ENCODE peak calls at places on chromosomes 1 and 21, in six cellular contexts. F is GM12891, K is HepG2, A is H1, H is GM12878, M is K562. G is an unnamed sample.

GRCh38 chr1:31701137-31701736 is 2.6 kb downstream of the COL16A1 start:
- DNase-seq in M (peak), K (peak), H (no peak), F (no peak), A (no peak), G (no peak)

GRCh38 chr1:54574158-54574778 is 26.2 kb downstream of the ACOT11 start:
- DNase-seq in H (no peak), K (no peak), F (no peak), A (no peak), M (no peak), G (no peak)

GRCh38 chr1:107499139-107499744 is 358.4 kb downstream of the NTNG1 start:
- DNase-seq in M (no peak), K (no peak), A (no peak), F (no peak), H (peak), G (no peak)

GRCh38 chr1:160221089-160221488 is 15.9 kb downstream of the PEA15 start:
- DNase-seq in F (no peak), K (no peak), M (no peak), H (no peak), A (no peak), G (no peak)

GRCh38 chr1:197017558-197018146 is 40.3 kb downstream of the CFHR5 start:
- DNase-seq in A (no peak), K (no peak), M (peak), H (no peak), F (no peak), G (no peak)

GRCh38 chr1:156608981-156609380 is 7.7 kb upstream of the GPATCH4 start:
- DNase-seq in A (peak), H (no peak), M (peak), F (no peak), K (no peak), G (no peak)

GRCh38 chr1:106555571-106555970 is 500.9 kb upstream of the PRMT6 start:
- DNase-seq in K (no peak), F (no peak), M (no peak), H (no peak), A (no peak), G (no peak)

GRCh38 chr1:107198581-107198980 is 57.7 kb downstream of the NTNG1 start:
- DNase-seq in H (no peak), F (no peak), A (no peak), M (no peak), K (no peak), G (no peak)

GRCh38 chr1:39940980-39941871 is 13.7 kb upstream of the MFSD2A start:
- DNase-seq in A (no peak), K (no peak), M (no peak), H (no peak), F (no peak), G (no peak)

GRCh38 chr21:38853421-38853919 is 47.7 kb downstream of the ETS2 start:
- DNase-seq in K (peak), H (no peak), A (peak), M (no peak), F (no peak), G (no peak)

GRCh38 chr1:81111818-81112217 is 688.9 kb upstream of the ADGRL2 start:
- DNase-seq in H (no peak), F (no peak), M (no peak), K (no peak), A (no peak), G (no peak)

GRCh38 chr1:58812926-58813325 is 29.1 kb upstream of the JUN start:
- DNase-seq in F (no peak), K (no peak), A (no peak), H (no peak), M (no peak), G (no peak)

GRCh38 chr1:12296623-12297022 is 66.8 kb downstream of the VPS13D start:
- DNase-seq in M (no peak), A (no peak), K (no peak), H (peak), F (peak), G (no peak)

GRCh38 chr1:222276062-222276461 is 271.8 kb downstream of the HHIPL2 start:
- DNase-seq in K (no peak), A (no peak), F (no peak), H (no peak), M (no peak), G (no peak)

GRCh38 chr1:79304131-79304530 is 297.6 kb upstream of the ADGRL4 start:
- DNase-seq in K (no peak), H (no peak), F (no peak), A (no peak), M (no peak), G (no peak)

GRCh38 chr1:185734929-185735666 is 907 bp downstream of the HMCN1 start:
- DNase-seq in M (no peak), K (no peak), F (no peak), H (no peak), A (no peak), G (no peak)

GRCh38 chr21:45054927-45055612 is 19.3 kb upstream of the ADARB1 start:
- DNase-seq in H (no peak), F (no peak), A (no peak), M (no peak), K (no peak), G (no peak)

GRCh38 chr1:68254667-68255226 is 22.4 kb upstream of the WLS start:
- DNase-seq in F (no peak), M (no peak), H (no peak), K (no peak), A (no peak), G (no peak)

GRCh38 chr1:173867141-173867752 is 542 bp downstream of the GAS5 start:
- DNase-seq in F (no peak), K (no peak), H (no peak), A (no peak), M (no peak), G (no peak)

GRCh38 chr1:229905031-229905545 is 161.9 kb upstream of the GALNT2 start:
- DNase-seq in H (no peak), A (no peak), F (no peak), M (no peak), K (no peak), G (no peak)

GRCh38 chr1:65104854-65105540 is 43.0 kb upstream of the AK4 start:
- DNase-seq in M (no peak), F (no peak), H (no peak), K (no peak), A (no peak), G (no peak)

GRCh38 chr1:17212487-17213121 is 7.7 kb downstream of the PADI1 start:
- DNase-seq in H (no peak), A (no peak), F (no peak), K (no peak), M (no peak), G (no peak)

GRCh38 chr1:18668750-18669404 is 38.2 kb downstream of the PAX7 start:
- DNase-seq in A (no peak), F (no peak), H (no peak), M (no peak), K (no peak), G (no peak)

GRCh38 chr1:205664399-205665108 is 15.8 kb downstream of the SLC45A3 start:
- DNase-seq in H (no peak), F (no peak), A (no peak), K (peak), M (no peak), G (no peak)

GRCh38 chr1:79353224-79353623 is 346.7 kb upstream of the ADGRL4 start:
- DNase-seq in A (peak), F (no peak), M (no peak), H (no peak), K (peak), G (no peak)

GRCh38 chr1:240190881-240191385 is 99.2 kb downstream of the FMN2 start:
- DNase-seq in A (no peak), F (no peak), K (peak), M (no peak), H (no peak), G (no peak)

GRCh38 chr1:89606227-89606945 is 26.5 kb upstream of the LRRC8C start:
- DNase-seq in M (no peak), F (no peak), A (no peak), K (no peak), H (no peak), G (no peak)

GRCh38 chr1:25033828-25034451 is 103.9 kb upstream of the RUNX3 start:
- DNase-seq in A (no peak), H (no peak), F (no peak), M (no peak), K (no peak), G (peak)

GRCh38 chr1:51926171-51926812 is 47.8 kb upstream of the NRDC start:
- DNase-seq in K (no peak), A (no peak), F (no peak), H (no peak), M (peak), G (no peak)

GRCh38 chr1:32753532-32754281 is 51.1 kb upstream of the SYNC start:
- DNase-seq in M (peak), K (no peak), F (peak), A (peak), H (no peak), G (peak)
- TF ChIP-seq POLR2A in M (no peak), K (no peak), F (no peak), A (no peak), H (no peak), G (no peak)

GRCh38 chr1:155206891-155207577 is 663 bp downstream of the THBS3 start:
- DNase-seq in M (peak), K (peak), F (peak), H (no peak), A (peak), G (peak)
- TF ChIP-seq POLR2AphosphoS5 in M (no peak), K (no peak), F (no peak), H (no peak), A (peak), G (no peak)

GRCh38 chr21:15669247-15669646 is 60.5 kb upstream of the USP25 start:
- DNase-seq in F (no peak), M (no peak), H (no peak), K (no peak), A (no peak), G (no peak)

GRCh38 chr21:15667824-15668223 is 62.0 kb upstream of the USP25 start:
- DNase-seq in H (no peak), A (no peak), F (no peak), K (no peak), M (no peak), G (no peak)

GRCh38 chr21:15667010-15667409 is 62.8 kb upstream of the USP25 start:
- DNase-seq in K (no peak), H (no peak), A (no peak), M (no peak), F (no peak), G (no peak)

DNA sequence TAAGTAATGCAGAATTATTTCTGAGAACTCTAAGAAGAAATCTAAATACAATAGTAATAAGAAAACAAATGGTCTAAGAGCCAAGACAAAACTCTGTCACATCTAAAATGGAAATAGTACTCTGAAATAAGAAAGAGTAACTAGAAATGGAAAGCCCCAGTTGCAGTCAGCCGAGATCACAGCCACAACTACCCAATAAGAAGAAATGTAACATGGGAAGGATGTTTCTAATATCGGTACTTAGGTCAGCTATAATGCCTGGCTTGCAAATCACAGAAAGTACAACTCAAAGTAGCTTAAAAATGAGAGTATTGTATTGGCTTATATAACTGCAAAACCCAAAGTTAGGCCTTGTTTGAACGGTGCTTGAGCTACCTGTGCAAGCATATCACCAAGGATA is 58.6 kb upstream of the USP25 start:
- DNase-seq in M (no peak), H (peak), K (no peak), F (peak), A (no peak), G (no peak)
- TF ChIP-seq TAF1 in M (no peak), H (no peak), K (no peak), F (no peak), A (no peak), G (no peak)

DNA sequence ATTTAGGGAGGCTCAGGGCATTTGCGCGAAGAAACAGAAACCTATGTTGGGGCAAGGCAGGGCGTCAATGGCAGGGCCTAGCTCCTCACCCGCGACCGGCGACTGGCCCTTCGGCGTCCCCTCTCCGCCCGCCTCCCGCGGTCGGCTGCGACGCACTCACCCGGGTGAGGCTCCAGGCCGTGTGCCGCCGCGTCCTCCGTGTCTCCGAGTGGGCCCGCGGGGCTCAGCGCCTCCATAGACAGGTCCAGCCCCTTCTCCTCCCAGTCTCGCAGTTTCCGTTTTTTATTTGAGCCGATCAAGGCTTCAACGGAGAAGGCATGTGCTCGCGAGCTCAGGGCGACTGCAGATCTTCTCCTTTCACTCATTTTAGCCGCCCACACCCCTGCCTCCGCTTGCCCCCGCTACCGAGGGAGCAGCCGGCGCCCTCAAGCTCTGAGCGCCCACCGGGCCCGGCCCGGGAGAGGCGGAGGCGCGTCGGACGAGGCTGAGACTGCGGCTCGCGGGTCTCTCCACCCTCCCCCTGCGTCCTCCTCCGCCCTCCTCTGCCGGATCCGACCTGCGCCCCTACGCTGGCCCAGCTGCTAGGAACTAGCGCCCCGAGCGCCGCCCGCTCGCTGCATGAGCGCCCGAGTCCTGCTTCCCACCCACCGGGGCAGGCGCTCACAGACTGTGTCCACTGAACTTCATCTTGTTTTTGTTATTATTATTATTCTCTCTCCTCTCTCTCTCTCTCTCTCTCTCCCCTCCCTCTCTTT is 535 bp downstream of the TBX15 start:
- DNase-seq in K (no peak), F (no peak), H (no peak), M (no peak), A (peak), G (no peak)
- TF ChIP-seq POLR2A in K (no peak), F (no peak), H (no peak), M (no peak), A (no peak), G (no peak)

GRCh38 chr1:223776075-223776814 is 63.9 kb downstream of the CAPN2 start:
- DNase-seq in F (no peak), A (no peak), K (no peak), H (no peak), M (peak), G (no peak)
- TF ChIP-seq POLR2AphosphoS5 in F (no peak), A (no peak), K (no peak), H (no peak), M (peak), G (no peak)

G was measured in GM12892.